ENCODE peak calls at places on chromosomes 16 and 17, in seven cellular contexts. One of them, this sample, is unnamed.

GRCh38 chr17:4771519-4772234 is at the start of gene TM4SF5:
- DNase-seq in stimulated activated CD4-positive, alpha-beta T cell treated with anti-CD3 and anti-CD28 coated beads, Interleukin-1b, Interleukin-23, amount 100 ng/mL, for 48 hours: no peak
- DNase-seq in NCI-H510A: no peak
- DNase-seq in NCI-H345: peak
- DNase-seq in brain microvascular endothelial cell: no peak
- DNase-seq in activated naive CD8-positive, alpha-beta T cell treated with anti-CD3 and anti-CD28 coated beads, Interleukin-2, amount 50 U/mL, for 24 hours: no peak
- DNase-seq in esophagus squamous epithelium: no peak
- DNase-seq in this sample: no peak

GRCh38 chr16:67727521-67728485 is 8.7 kb upstream of the GFOD2 start:
- DNase-seq in stimulated activated CD4-positive, alpha-beta T cell treated with anti-CD3 and anti-CD28 coated beads, Interleukin-1b, Interleukin-23, amount 100 ng/mL, for 48 hours: no peak
- DNase-seq in NCI-H510A: no peak
- DNase-seq in NCI-H345: no peak
- DNase-seq in brain microvascular endothelial cell: no peak
- DNase-seq in activated naive CD8-positive, alpha-beta T cell treated with anti-CD3 and anti-CD28 coated beads, Interleukin-2, amount 50 U/mL, for 24 hours: no peak
- DNase-seq in esophagus squamous epithelium: no peak
- DNase-seq in this sample: no peak

GRCh38 chr16:3509470-3509928 is 8.7 kb downstream of the CLUAP1 start:
- DNase-seq in stimulated activated CD4-positive, alpha-beta T cell treated with anti-CD3 and anti-CD28 coated beads, Interleukin-1b, Interleukin-23, amount 100 ng/mL, for 48 hours: peak
- DNase-seq in NCI-H510A: no peak
- DNase-seq in NCI-H345: no peak
- DNase-seq in brain microvascular endothelial cell: no peak
- DNase-seq in activated naive CD8-positive, alpha-beta T cell treated with anti-CD3 and anti-CD28 coated beads, Interleukin-2, amount 50 U/mL, for 24 hours: peak
- DNase-seq in esophagus squamous epithelium: no peak
- DNase-seq in this sample: no peak

GRCh38 chr16:89498839-89499238 is 8.5 kb upstream of the ANKRD11 start:
- DNase-seq in stimulated activated CD4-positive, alpha-beta T cell treated with anti-CD3 and anti-CD28 coated beads, Interleukin-1b, Interleukin-23, amount 100 ng/mL, for 48 hours: no peak
- DNase-seq in NCI-H510A: no peak
- DNase-seq in NCI-H345: no peak
- DNase-seq in brain microvascular endothelial cell: no peak
- DNase-seq in activated naive CD8-positive, alpha-beta T cell treated with anti-CD3 and anti-CD28 coated beads, Interleukin-2, amount 50 U/mL, for 24 hours: no peak
- DNase-seq in esophagus squamous epithelium: no peak
- DNase-seq in this sample: no peak

GRCh38 chr16:87465306-87465705 is 27.5 kb downstream of the ZCCHC14 start:
- DNase-seq in stimulated activated CD4-positive, alpha-beta T cell treated with anti-CD3 and anti-CD28 coated beads, Interleukin-1b, Interleukin-23, amount 100 ng/mL, for 48 hours: no peak
- DNase-seq in NCI-H510A: no peak
- DNase-seq in NCI-H345: no peak
- DNase-seq in brain microvascular endothelial cell: peak
- DNase-seq in activated naive CD8-positive, alpha-beta T cell treated with anti-CD3 and anti-CD28 coated beads, Interleukin-2, amount 50 U/mL, for 24 hours: no peak
- DNase-seq in esophagus squamous epithelium: peak
- DNase-seq in this sample: no peak

GRCh38 chr16:22874394-22874793 is 60.4 kb downstream of the HS3ST2 start:
- DNase-seq in stimulated activated CD4-positive, alpha-beta T cell treated with anti-CD3 and anti-CD28 coated beads, Interleukin-1b, Interleukin-23, amount 100 ng/mL, for 48 hours: no peak
- DNase-seq in NCI-H510A: no peak
- DNase-seq in NCI-H345: no peak
- DNase-seq in brain microvascular endothelial cell: no peak
- DNase-seq in activated naive CD8-positive, alpha-beta T cell treated with anti-CD3 and anti-CD28 coated beads, Interleukin-2, amount 50 U/mL, for 24 hours: no peak
- DNase-seq in esophagus squamous epithelium: no peak
- DNase-seq in this sample: no peak

GRCh38 chr16:52521570-52521969 is 25.4 kb downstream of the TOX3 start:
- DNase-seq in stimulated activated CD4-positive, alpha-beta T cell treated with anti-CD3 and anti-CD28 coated beads, Interleukin-1b, Interleukin-23, amount 100 ng/mL, for 48 hours: no peak
- DNase-seq in NCI-H510A: no peak
- DNase-seq in NCI-H345: no peak
- DNase-seq in brain microvascular endothelial cell: no peak
- DNase-seq in activated naive CD8-positive, alpha-beta T cell treated with anti-CD3 and anti-CD28 coated beads, Interleukin-2, amount 50 U/mL, for 24 hours: no peak
- DNase-seq in esophagus squamous epithelium: no peak
- DNase-seq in this sample: no peak

GRCh38 chr17:682150-682549 is 32.5 kb downstream of the VPS53 start:
- DNase-seq in stimulated activated CD4-positive, alpha-beta T cell treated with anti-CD3 and anti-CD28 coated beads, Interleukin-1b, Interleukin-23, amount 100 ng/mL, for 48 hours: no peak
- DNase-seq in NCI-H510A: no peak
- DNase-seq in NCI-H345: no peak
- DNase-seq in brain microvascular endothelial cell: no peak
- DNase-seq in activated naive CD8-positive, alpha-beta T cell treated with anti-CD3 and anti-CD28 coated beads, Interleukin-2, amount 50 U/mL, for 24 hours: no peak
- DNase-seq in esophagus squamous epithelium: no peak
- DNase-seq in this sample: no peak

GRCh38 chr17:74833501-74834361 is 26.0 kb downstream of the GRIN2C start:
- DNase-seq in stimulated activated CD4-positive, alpha-beta T cell treated with anti-CD3 and anti-CD28 coated beads, Interleukin-1b, Interleukin-23, amount 100 ng/mL, for 48 hours: no peak
- DNase-seq in NCI-H510A: no peak
- DNase-seq in NCI-H345: no peak
- DNase-seq in brain microvascular endothelial cell: peak
- DNase-seq in activated naive CD8-positive, alpha-beta T cell treated with anti-CD3 and anti-CD28 coated beads, Interleukin-2, amount 50 U/mL, for 24 hours: no peak
- DNase-seq in esophagus squamous epithelium: no peak
- DNase-seq in this sample: no peak

GRCh38 chr17:4548721-4549531 is 6.3 kb downstream of the MYBBP1A start:
- DNase-seq in stimulated activated CD4-positive, alpha-beta T cell treated with anti-CD3 and anti-CD28 coated beads, Interleukin-1b, Interleukin-23, amount 100 ng/mL, for 48 hours: no peak
- DNase-seq in NCI-H510A: peak
- DNase-seq in NCI-H345: no peak
- DNase-seq in brain microvascular endothelial cell: no peak
- DNase-seq in activated naive CD8-positive, alpha-beta T cell treated with anti-CD3 and anti-CD28 coated beads, Interleukin-2, amount 50 U/mL, for 24 hours: no peak
- DNase-seq in esophagus squamous epithelium: no peak
- DNase-seq in this sample: no peak

GRCh38 chr17:50511058-50511457 is 2.8 kb downstream of the MYCBPAP start:
- DNase-seq in stimulated activated CD4-positive, alpha-beta T cell treated with anti-CD3 and anti-CD28 coated beads, Interleukin-1b, Interleukin-23, amount 100 ng/mL, for 48 hours: peak
- DNase-seq in NCI-H510A: no peak
- DNase-seq in NCI-H345: no peak
- DNase-seq in brain microvascular endothelial cell: no peak
- DNase-seq in activated naive CD8-positive, alpha-beta T cell treated with anti-CD3 and anti-CD28 coated beads, Interleukin-2, amount 50 U/mL, for 24 hours: peak
- DNase-seq in esophagus squamous epithelium: no peak
- DNase-seq in this sample: no peak

GRCh38 chr16:54280751-54281150 is 5.8 kb downstream of the IRX3 start:
- DNase-seq in stimulated activated CD4-positive, alpha-beta T cell treated with anti-CD3 and anti-CD28 coated beads, Interleukin-1b, Interleukin-23, amount 100 ng/mL, for 48 hours: no peak
- DNase-seq in NCI-H510A: no peak
- DNase-seq in NCI-H345: no peak
- DNase-seq in brain microvascular endothelial cell: no peak
- DNase-seq in activated naive CD8-positive, alpha-beta T cell treated with anti-CD3 and anti-CD28 coated beads, Interleukin-2, amount 50 U/mL, for 24 hours: no peak
- DNase-seq in esophagus squamous epithelium: no peak
- DNase-seq in this sample: no peak

GRCh38 chr17:63240106-63240505 is 206.0 kb downstream of the CYB561 start:
- DNase-seq in stimulated activated CD4-positive, alpha-beta T cell treated with anti-CD3 and anti-CD28 coated beads, Interleukin-1b, Interleukin-23, amount 100 ng/mL, for 48 hours: no peak
- DNase-seq in NCI-H510A: no peak
- DNase-seq in NCI-H345: no peak
- DNase-seq in brain microvascular endothelial cell: no peak
- DNase-seq in activated naive CD8-positive, alpha-beta T cell treated with anti-CD3 and anti-CD28 coated beads, Interleukin-2, amount 50 U/mL, for 24 hours: no peak
- DNase-seq in esophagus squamous epithelium: no peak
- DNase-seq in this sample: no peak

GRCh38 chr16:69187387-69187890 is 475 bp downstream of the SNTB2 start:
- DNase-seq in stimulated activated CD4-positive, alpha-beta T cell treated with anti-CD3 and anti-CD28 coated beads, Interleukin-1b, Interleukin-23, amount 100 ng/mL, for 48 hours: peak
- DNase-seq in NCI-H510A: no peak
- DNase-seq in NCI-H345: peak
- DNase-seq in brain microvascular endothelial cell: no peak
- DNase-seq in activated naive CD8-positive, alpha-beta T cell treated with anti-CD3 and anti-CD28 coated beads, Interleukin-2, amount 50 U/mL, for 24 hours: peak
- DNase-seq in esophagus squamous epithelium: no peak
- DNase-seq in this sample: no peak

GRCh38 chr16:69669577-69669976 is 56.8 kb downstream of the NQO1 start:
- DNase-seq in stimulated activated CD4-positive, alpha-beta T cell treated with anti-CD3 and anti-CD28 coated beads, Interleukin-1b, Interleukin-23, amount 100 ng/mL, for 48 hours: no peak
- DNase-seq in NCI-H510A: no peak
- DNase-seq in NCI-H345: no peak
- DNase-seq in brain microvascular endothelial cell: no peak
- DNase-seq in activated naive CD8-positive, alpha-beta T cell treated with anti-CD3 and anti-CD28 coated beads, Interleukin-2, amount 50 U/mL, for 24 hours: no peak
- DNase-seq in esophagus squamous epithelium: no peak
- DNase-seq in this sample: no peak